ENCODE peak calls at places on chromosomes 4 and X, in eight cellular contexts. M is GM12891, E is HCT116, G is uterus, I is spleen, F is stomach, L is Peyer's patch, V is GM12878. K is an unnamed sample.
A peak's percentile ranks its signal among the peaks of the same experiment; 100 is the strongest.

GRCh38 chr4:108398836-108399235 is 221.5 kb upstream of the RPL34 start:
- DNase-seq in M (no peak), V (no peak), F (no peak), G (no peak), E (no peak), I (no peak), L (no peak), K (no peak)

GRCh38 chr4:88350786-88351185 is 27.9 kb upstream of the HERC6 start:
- DNase-seq in M (no peak), F (no peak), L (no peak), V (no peak), E (no peak), G (no peak), I (no peak), K (no peak)

GRCh38 chr4:122583906-122584305 is 37.0 kb downstream of the IL21 start:
- DNase-seq in G (peak; percentile 46), F (no peak), M (no peak), V (no peak), L (no peak), I (no peak), E (no peak), K (no peak)

GRCh38 chr4:15914736-15915135 is 23.8 kb downstream of the FGFBP1 start:
- DNase-seq in E (no peak), V (no peak), I (no peak), M (no peak), L (no peak), G (no peak), F (no peak), K (no peak)

GRCh38 chr4:54513231-54513630 is 144.5 kb upstream of the KIT start:
- DNase-seq in V (no peak), F (no peak), G (no peak), I (no peak), M (no peak), E (no peak), L (no peak), K (peak; percentile 38)

GRCh38 chr4:1556541-1557220 is 127.4 kb downstream of the FAM53A start:
- DNase-seq in E (no peak), M (no peak), I (no peak), L (no peak), F (no peak), G (no peak), V (no peak), K (no peak)

GRCh38 chr4:23931489-23931830 is 41.6 kb upstream of the PPARGC1A start:
- DNase-seq in G (no peak), V (no peak), L (no peak), F (no peak), M (no peak), I (no peak), E (no peak), K (no peak)

GRCh38 chr4:186634591-186635128 is 79.3 kb upstream of the MTNR1A start:
- DNase-seq in E (no peak), L (no peak), M (no peak), V (no peak), I (no peak), G (no peak), F (no peak), K (no peak)

GRCh38 chr4:183323295-183323694 is 1.1 kb upstream of the CLDN24 start:
- DNase-seq in E (no peak), M (no peak), G (no peak), F (no peak), V (no peak), I (no peak), L (no peak), K (no peak)

GRCh38 chr4:183321079-183321478 is 1.0 kb upstream of the CLDN22 start:
- DNase-seq in L (no peak), M (no peak), E (no peak), G (no peak), V (no peak), I (no peak), F (no peak), K (no peak)

GRCh38 chr4:183320211-183321068 is at the start of gene CLDN22:
- DNase-seq in F (no peak), I (no peak), G (no peak), E (no peak), L (no peak), V (no peak), M (no peak), K (no peak)

GRCh38 chr4:183322326-183322725 is at the start of gene CLDN24:
- DNase-seq in G (no peak), V (no peak), L (no peak), F (no peak), M (no peak), I (no peak), E (no peak), K (no peak)

DNA sequence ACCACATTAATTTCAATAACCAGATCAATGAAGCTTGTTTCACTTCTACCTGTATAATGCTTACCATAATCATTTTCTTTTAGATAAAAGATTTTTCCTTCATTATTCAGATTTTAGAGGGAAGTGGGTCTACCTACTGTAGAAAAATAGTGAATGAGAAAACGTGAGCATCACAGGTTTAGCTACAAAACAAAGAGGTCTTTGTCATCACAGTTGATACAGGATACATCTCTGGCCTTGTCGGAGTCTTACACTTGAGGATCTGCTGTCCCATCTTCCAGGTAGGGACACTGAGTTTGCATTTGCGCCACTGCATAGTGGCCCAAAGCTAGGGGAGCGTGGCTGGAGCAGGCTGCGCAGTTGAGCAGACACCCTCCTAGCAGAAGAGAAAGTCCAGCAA is 710 bp downstream of the CLDN24 start:
- DNase-seq in M (no peak), F (no peak), V (no peak), L (no peak), E (no peak), G (no peak), I (no peak), K (no peak)
- TF ChIP-seq POLR2A in M (no peak), F (no peak), V (no peak), L (no peak), E (no peak), G (no peak), I (no peak), K (no peak)

GRCh38 chrX:49199906-49200771 is at the start of gene SYP:
- DNase-seq in E (peak; percentile 48), F (peak; percentile 91), M (peak; percentile 82), G (peak; percentile 86), L (peak; percentile 89), V (no peak), I (peak; percentile 95), K (peak; percentile 45)
- TF ChIP-seq POLR2A in E (peak; percentile 86), F (no peak), M (peak; percentile 77), G (no peak), L (peak; percentile 65), V (peak; percentile 92), I (no peak), K (peak; percentile 87)

GRCh38 chr4:185142911-185143595 is at the start of gene SLC25A4:
- DNase-seq in I (peak; percentile 95), G (peak; percentile 85), F (peak; percentile 91), E (peak; percentile 28), M (peak; percentile 89), V (peak; percentile 50), L (peak; percentile 94), K (peak; percentile 64)
- TF ChIP-seq POLR2A in I (no peak), G (peak; percentile 90), F (no peak), E (peak; percentile 96), M (peak; percentile 97), V (peak; percentile 100), L (peak; percentile 96), K (peak; percentile 99)

GRCh38 chrX:150146271-150146888 is 208.1 kb upstream of the EOLA2 start:
- DNase-seq in V (no peak), E (no peak), M (no peak), F (no peak), I (no peak), G (no peak), L (no peak), K (no peak)
- TF ChIP-seq POLR2A in V (no peak), E (no peak), M (no peak), F (no peak), I (no peak), G (no peak), L (no peak), K (no peak)

GRCh38 chr4:101347557-101348366 is 436 bp upstream of the PPP3CA start:
- DNase-seq in E (peak; percentile 92), L (peak; percentile 100), F (peak; percentile 100), V (peak; percentile 83), I (peak; percentile 100), G (peak; percentile 100), M (peak; percentile 91), K (peak; percentile 64)
- TF ChIP-seq POLR2A in E (peak; percentile 56), L (peak; percentile 85), F (no peak), V (peak; percentile 80), I (no peak), G (peak; percentile 64), M (no peak), K (peak; percentile 67)

GRCh38 chrX:136196691-136197155 is 49.4 kb downstream of the FHL1 start:
- DNase-seq in I (no peak), M (no peak), F (no peak), V (no peak), G (no peak), E (no peak), L (no peak), K (no peak)
- TF ChIP-seq POLR2A in I (no peak), M (no peak), F (no peak), V (no peak), G (no peak), E (no peak), L (no peak), K (no peak)

GRCh38 chr4:179607003-179607402 is 2164.8 kb upstream of the AGA start:
- DNase-seq in G (no peak), I (no peak), M (no peak), E (no peak), L (no peak), F (no peak), V (peak; percentile 24), K (no peak)

GRCh38 chr4:179605196-179605595 is 2163.0 kb upstream of the AGA start:
- DNase-seq in F (no peak), G (no peak), V (no peak), I (no peak), E (no peak), L (no peak), M (no peak), K (no peak)
- TF ChIP-seq POLR2A in F (no peak), G (no peak), V (no peak), I (no peak), E (no peak), L (no peak), M (no peak), K (no peak)

DNA sequence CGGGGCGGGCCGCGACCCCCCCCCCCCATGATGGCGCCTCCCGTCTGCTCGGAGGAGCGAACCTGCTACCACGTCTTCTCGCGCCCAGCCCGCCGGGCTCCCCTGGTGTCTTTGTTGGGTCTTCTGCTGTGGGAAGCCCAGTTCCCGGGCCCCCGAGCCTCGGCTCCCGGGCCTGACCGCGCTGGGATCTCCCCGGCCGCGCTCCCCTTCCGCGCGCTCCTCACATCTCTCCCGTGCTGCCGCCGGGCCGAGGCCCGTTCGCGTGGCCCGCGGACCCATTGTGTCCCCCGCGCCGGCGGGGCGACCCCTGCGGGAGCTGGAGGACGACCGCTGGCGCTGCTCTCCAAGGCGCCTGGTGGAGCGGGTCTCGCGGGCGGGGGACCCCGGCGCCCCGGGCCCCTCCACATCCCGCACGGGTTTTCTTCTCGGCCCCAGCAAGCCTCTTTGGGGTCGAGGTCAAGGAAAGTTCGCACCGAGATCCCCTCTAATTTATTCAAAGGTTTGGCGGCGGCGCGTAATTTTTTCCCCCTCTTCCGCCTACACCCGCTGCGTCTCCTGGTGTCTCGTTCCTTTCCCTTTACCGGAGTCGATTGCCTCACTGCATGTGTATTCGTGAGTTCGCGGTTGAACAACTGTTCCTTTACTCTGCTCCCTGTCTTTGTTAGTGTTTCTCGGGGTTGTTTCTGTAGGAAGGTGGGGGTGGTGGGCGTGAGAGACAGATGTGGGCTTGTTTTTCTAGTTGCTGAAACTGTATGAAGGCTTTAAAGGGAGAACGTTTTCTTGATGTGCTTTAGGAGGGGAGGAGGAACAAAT is 762 bp downstream of the SMAD1 start:
- DNase-seq in L (peak; percentile 67), I (peak; percentile 80), G (peak; percentile 53), M (peak; percentile 38), V (peak; percentile 28), E (peak; percentile 16), F (peak; percentile 55), K (peak; percentile 21)
- TF ChIP-seq POLR2A in L (no peak), I (no peak), G (no peak), M (peak; percentile 19), V (peak; percentile 28), E (no peak), F (no peak), K (no peak)

K was measured in H54.